ENCODE peak calls at places on chromosomes 7 and 10, in nine cellular contexts. W is retinal pigment epithelial cell; J is AG04450; T is ascending aorta; R is GM23338; E is neural crest cell; Q is transverse colon; C is brain microvascular endothelial cell; D is CD8-positive, alpha-beta T cell. L is an unnamed sample.

GRCh38 chr10:93074597-93075368 is 1.1 kb downstream of the CYP26A1 start:
- DNase-seq in J (no peak), W (no peak), C (no peak), E (no peak), D (no peak), Q (no peak), R (peak), T (no peak), L (no peak)

GRCh38 chr10:48612241-48612943 is 7.5 kb upstream of the ARHGAP22 start:
- DNase-seq in W (no peak), J (no peak), D (no peak), T (peak), Q (no peak), C (no peak), E (no peak), R (no peak), L (no peak)

GRCh38 chr7:10429031-10429430 is 544.6 kb upstream of the PHF14 start:
- DNase-seq in E (no peak), D (no peak), T (no peak), Q (no peak), W (no peak), C (no peak), R (no peak), J (no peak), L (no peak)

GRCh38 chr7:87359366-87359765 is 13.9 kb downstream of the CROT start:
- DNase-seq in J (no peak), W (peak), Q (no peak), E (no peak), D (no peak), C (no peak), T (no peak), R (no peak), L (no peak)

GRCh38 chr7:157923903-157924630 is 587.3 kb downstream of the DNAJB6 start:
- DNase-seq in C (no peak), Q (no peak), R (no peak), J (no peak), D (no peak), W (no peak), T (no peak), E (no peak), L (no peak)

GRCh38 chr10:98208925-98209324 is 59.1 kb downstream of the LOXL4 start:
- DNase-seq in D (no peak), E (no peak), W (no peak), T (no peak), C (peak), J (no peak), R (no peak), Q (no peak), L (no peak)

GRCh38 chr10:118870467-118871243 is 115.9 kb upstream of the CACUL1 start:
- DNase-seq in D (no peak), J (no peak), Q (no peak), E (no peak), R (peak), W (peak), C (peak), T (no peak), L (peak)

GRCh38 chr10:26242752-26243151 is 26.2 kb downstream of the GAD2 start:
- DNase-seq in J (no peak), R (peak), C (no peak), T (no peak), E (no peak), Q (no peak), W (no peak), D (no peak), L (no peak)

GRCh38 chr7:74506329-74506724 is 52.6 kb downstream of the GTF2IRD1 start:
- DNase-seq in Q (no peak), E (no peak), T (no peak), J (no peak), D (no peak), W (no peak), R (no peak), C (no peak), L (no peak)

GRCh38 chr7:74503061-74503460 is 49.4 kb downstream of the GTF2IRD1 start:
- DNase-seq in J (no peak), E (no peak), C (no peak), D (no peak), T (no peak), Q (no peak), R (no peak), W (no peak), L (no peak)

GRCh38 chr7:74505426-74506328 is 52.0 kb downstream of the GTF2IRD1 start:
- DNase-seq in D (no peak), C (peak), T (no peak), Q (no peak), W (no peak), E (no peak), J (peak), R (no peak), L (no peak)

GRCh38 chr7:74502216-74502891 is 48.6 kb downstream of the GTF2IRD1 start:
- DNase-seq in E (no peak), Q (peak), D (no peak), C (no peak), J (no peak), W (no peak), R (no peak), T (no peak), L (no peak)

GRCh38 chr7:74503943-74504342 is 50.2 kb downstream of the GTF2IRD1 start:
- DNase-seq in Q (no peak), R (no peak), W (no peak), C (no peak), J (no peak), T (no peak), E (no peak), D (no peak), L (no peak)
- TF ChIP-seq CTCF in Q (no peak), R (no peak), W (no peak), C (no peak), J (no peak), T (no peak), E (no peak), D (no peak), L (no peak)

GRCh38 chr10:84665883-84666463 is 337.6 kb downstream of the CCSER2 start:
- DNase-seq in J (no peak), C (no peak), T (no peak), Q (peak), R (peak), W (no peak), E (no peak), D (no peak), L (no peak)
- TF ChIP-seq CTCF in J (peak), C (peak), T (no peak), Q (no peak), R (peak), W (no peak), E (peak), D (no peak), L (no peak)

GRCh38 chr7:36084485-36085091 is 68.5 kb upstream of the EEPD1 start:
- DNase-seq in J (no peak), Q (peak), D (no peak), C (peak), R (peak), E (peak), T (peak), W (peak), L (peak)
- TF ChIP-seq CTCF in J (peak), Q (peak), D (no peak), C (peak), R (peak), E (peak), T (peak), W (peak), L (peak)

GRCh38 chr7:31814187-31814586 is 127.2 kb downstream of the PPP1R17 start:
- DNase-seq in Q (no peak), W (no peak), C (peak), E (peak), D (no peak), J (no peak), R (peak), T (no peak), L (no peak)
- TF ChIP-seq CTCF in Q (no peak), W (peak), C (peak), E (peak), D (no peak), J (peak), R (peak), T (no peak), L (no peak)